ENCODE peak calls at places on chromosomes 4 and X, in seven cellular contexts. Z is EL, V is GM23338, H is KG1, U is stomach, A is amygdala, N is SW480. R is an unnamed sample.

GRCh38 chr4:67604029-67604381 is 45.5 kb downstream of the STAP1 start:
- DNase-seq in Z (no peak), V (no peak), H (no peak), U (no peak), A (no peak), N (no peak), R (no peak)

GRCh38 chr4:25160714-25161598 is 707 bp upstream of the SEPSECS start:
- DNase-seq in Z (peak), V (no peak), H (no peak), U (no peak), A (no peak), N (peak), R (no peak)

GRCh38 chr4:30269850-30270249 is 450.3 kb upstream of the PCDH7 start:
- DNase-seq in Z (no peak), V (peak), H (no peak), U (no peak), A (no peak), N (peak), R (no peak)

GRCh38 chrX:13263560-13264251 is 56.1 kb downstream of the ATXN3L start:
- DNase-seq in Z (no peak), V (no peak), H (no peak), U (no peak), A (no peak), N (no peak), R (no peak)

GRCh38 chrX:110331444-110332025 is 13.7 kb upstream of the AMMECR1 start:
- DNase-seq in Z (no peak), V (no peak), H (no peak), U (no peak), A (no peak), N (no peak), R (no peak)

GRCh38 chrX:107849747-107850478 is 24.2 kb downstream of the MID2 start:
- DNase-seq in Z (no peak), V (peak), H (no peak), U (no peak), A (no peak), N (no peak), R (no peak)

GRCh38 chr4:85837334-85837733 is 362.4 kb downstream of the ARHGAP24 start:
- DNase-seq in Z (no peak), V (no peak), H (no peak), U (no peak), A (no peak), N (no peak), R (no peak)

GRCh38 chr4:56641494-56642051 is 39.5 kb downstream of the HOPX start:
- DNase-seq in Z (peak), V (no peak), H (no peak), U (no peak), A (no peak), N (no peak), R (no peak)

GRCh38 chrX:22800806-22801205 is 199.0 kb upstream of the DDX53 start:
- DNase-seq in Z (peak), V (no peak), H (no peak), U (no peak), A (no peak), N (no peak), R (no peak)

GRCh38 chr4:3470244-3471097 is 7.4 kb downstream of the DOK7 start:
- DNase-seq in Z (no peak), V (no peak), H (no peak), U (peak), A (no peak), N (no peak), R (no peak)

GRCh38 chrX:23634181-23634580 is 33.1 kb upstream of the PRDX4 start:
- DNase-seq in Z (peak), V (no peak), H (no peak), U (no peak), A (no peak), N (peak), R (peak)

GRCh38 chrX:106742831-106743230 is 16.3 kb downstream of the RNF128 start:
- DNase-seq in Z (no peak), V (no peak), H (no peak), U (no peak), A (no peak), N (peak), R (no peak)

GRCh38 chr4:183140911-183141320 is 41.9 kb downstream of the WWC2 start:
- DNase-seq in Z (peak), V (no peak), H (no peak), U (no peak), A (no peak), N (no peak), R (no peak)

R was measured in frontal cortex.